ENCODE peak calls at places on chromosomes 6 and 20, in nine cellular contexts. Z is adrenal gland, Y is Peyer's patch, W is right lobe of liver, E is aorta, T is BJ, H is transverse colon, I is HL-60, G is lower lobe of right lung. O is an unnamed sample.

GRCh38 chr6:106254636-106255035 is 70.9 kb downstream of the ATG5 start:
- DNase-seq in G (no peak), Y (no peak), H (no peak), I (no peak), Z (no peak), E (no peak), W (no peak), T (no peak), O (no peak)

GRCh38 chr6:158799051-158799792 is 19.9 kb downstream of the EZR start:
- DNase-seq in H (peak; percentile 59), Z (peak; percentile 87), W (peak; percentile 81), E (no peak), G (no peak), I (no peak), Y (peak; percentile 73), T (no peak), O (peak; percentile 75)

GRCh38 chr20:4090756-4091331 is 75.5 kb upstream of the RNF24 start:
- DNase-seq in Y (peak; percentile 31), H (no peak), G (no peak), W (no peak), I (no peak), Z (peak; percentile 48), T (no peak), E (no peak), O (no peak)

GRCh38 chr20:57277398-57278105 is 11.1 kb upstream of the BMP7 start:
- DNase-seq in E (no peak), I (no peak), T (no peak), G (no peak), W (no peak), Z (no peak), H (no peak), Y (no peak), O (no peak)

GRCh38 chr20:56875052-56875663 is 246.1 kb downstream of the TFAP2C start:
- DNase-seq in Y (no peak), I (no peak), W (no peak), E (no peak), H (peak; percentile 10), Z (no peak), G (no peak), T (peak; percentile 23), O (no peak)

GRCh38 chr20:19129976-19130612 is 82.3 kb upstream of the SLC24A3 start:
- DNase-seq in Y (peak; percentile 83), Z (no peak), E (no peak), H (peak; percentile 72), T (no peak), I (no peak), G (no peak), W (no peak), O (no peak)

GRCh38 chr6:138554146-138554545 is 54.9 kb upstream of the NHSL1 start:
- DNase-seq in W (no peak), E (no peak), Y (no peak), H (no peak), T (no peak), Z (no peak), I (no peak), G (no peak), O (no peak)

GRCh38 chr6:41958022-41958856 is 16.6 kb upstream of the CCND3 start:
- DNase-seq in T (no peak), W (no peak), Y (no peak), E (no peak), I (no peak), Z (no peak), H (no peak), G (no peak), O (no peak)

GRCh38 chr6:80316655-80317332 is 210.3 kb downstream of the BCKDHB start:
- DNase-seq in G (no peak), W (no peak), Y (no peak), E (no peak), H (no peak), I (no peak), T (no peak), Z (no peak), O (no peak)

GRCh38 chr6:16909599-16910360 is 148.5 kb upstream of the ATXN1 start:
- DNase-seq in Z (no peak), I (no peak), G (no peak), T (peak; percentile 76), W (no peak), Y (no peak), E (no peak), H (no peak), O (no peak)

GRCh38 chr6:90411292-90411781 is 114.7 kb upstream of the BACH2 start:
- DNase-seq in T (no peak), G (no peak), Y (peak; percentile 65), Z (no peak), W (no peak), H (no peak), E (no peak), I (no peak), O (no peak)

GRCh38 chr6:46933751-46934150 is 12.0 kb upstream of the ADGRF5 start:
- DNase-seq in G (no peak), T (no peak), H (no peak), W (no peak), Y (no peak), I (no peak), E (no peak), Z (no peak), O (no peak)

GRCh38 chr20:32455171-32455900 is 97.2 kb downstream of the ASXL1 start:
- DNase-seq in G (no peak), Z (no peak), H (no peak), T (no peak), E (peak; percentile 61), Y (no peak), W (no peak), I (no peak), O (peak; percentile 66)

GRCh38 chr20:32458061-32458836 is 100.1 kb downstream of the ASXL1 start:
- DNase-seq in T (no peak), G (no peak), Z (no peak), E (no peak), H (no peak), I (no peak), W (no peak), Y (no peak), O (no peak)

GRCh38 chr20:32455901-32456701 is 98.0 kb downstream of the ASXL1 start:
- DNase-seq in Z (no peak), T (no peak), I (no peak), Y (no peak), E (no peak), G (no peak), W (peak; percentile 46), H (no peak), O (peak; percentile 81)

GRCh38 chr20:32457476-32457986 is 99.4 kb downstream of the ASXL1 start:
- DNase-seq in I (no peak), Z (peak; percentile 85), H (no peak), Y (no peak), E (peak; percentile 86), G (peak; percentile 70), T (no peak), W (peak; percentile 70), O (peak; percentile 82)

DNA sequence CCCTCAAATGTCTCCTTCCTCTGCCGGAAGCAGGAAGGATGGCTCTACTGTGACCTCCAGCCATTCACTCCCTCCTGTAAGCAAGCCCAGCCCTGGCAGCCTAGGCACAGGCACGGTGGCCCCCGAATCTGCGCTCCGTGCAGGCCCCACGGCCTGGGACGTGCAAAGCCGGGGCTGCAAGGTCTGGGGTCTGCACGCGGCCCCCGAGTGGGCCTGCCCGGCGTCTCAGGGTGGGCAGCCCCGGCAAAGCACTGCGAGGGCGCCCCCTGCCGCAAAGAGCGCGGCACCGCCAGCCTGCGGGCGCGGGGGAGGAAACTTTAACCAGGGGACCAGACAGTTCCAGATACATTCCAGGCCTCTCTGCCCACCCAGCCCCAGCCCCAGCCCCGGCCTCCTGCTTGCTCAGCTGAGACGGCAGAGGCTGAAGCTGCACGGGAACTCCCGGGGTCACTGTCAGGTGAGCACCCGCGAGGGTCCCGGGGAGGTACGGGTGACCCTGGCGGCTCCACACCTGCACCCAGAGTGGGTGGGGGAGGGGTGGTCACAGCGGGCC is 98.8 kb downstream of the ASXL1 start:
- DNase-seq in I (no peak), H (no peak), G (no peak), Z (no peak), W (peak; percentile 53), Y (no peak), T (no peak), E (peak; percentile 86), O (peak; percentile 81)
- H3K4me3 ChIP-seq in I (no peak overlapping the region), H (peak overlapping the region; percentile 33), G (peak overlapping the region; percentile 45), Z (peak overlapping the region; percentile 42), W (peak overlapping the region; percentile 32), Y (peak overlapping the region; percentile 39), T (peak overlapping the region; percentile 48), E (peak overlapping the region; percentile 14), O (peak overlapping the region; percentile 47)

GRCh38 chr6:112197636-112198035 is 56.7 kb downstream of the LAMA4 start:
- DNase-seq in H (no peak), G (no peak), W (no peak), Z (no peak), Y (no peak), T (no peak), I (no peak), E (no peak), O (no peak)
- H3K27me3 ChIP-seq in H (no peaks in the 10 kb centered on the region), G (no peaks in the 10 kb centered on the region), W (no peaks in the 10 kb centered on the region), Z (no peaks in the 10 kb centered on the region), Y (no peaks in the 10 kb centered on the region), T (no peaks in the 10 kb centered on the region), I (no peaks in the 10 kb centered on the region), E (no peaks in the 10 kb centered on the region), O (no peaks in the 10 kb centered on the region)

DNA sequence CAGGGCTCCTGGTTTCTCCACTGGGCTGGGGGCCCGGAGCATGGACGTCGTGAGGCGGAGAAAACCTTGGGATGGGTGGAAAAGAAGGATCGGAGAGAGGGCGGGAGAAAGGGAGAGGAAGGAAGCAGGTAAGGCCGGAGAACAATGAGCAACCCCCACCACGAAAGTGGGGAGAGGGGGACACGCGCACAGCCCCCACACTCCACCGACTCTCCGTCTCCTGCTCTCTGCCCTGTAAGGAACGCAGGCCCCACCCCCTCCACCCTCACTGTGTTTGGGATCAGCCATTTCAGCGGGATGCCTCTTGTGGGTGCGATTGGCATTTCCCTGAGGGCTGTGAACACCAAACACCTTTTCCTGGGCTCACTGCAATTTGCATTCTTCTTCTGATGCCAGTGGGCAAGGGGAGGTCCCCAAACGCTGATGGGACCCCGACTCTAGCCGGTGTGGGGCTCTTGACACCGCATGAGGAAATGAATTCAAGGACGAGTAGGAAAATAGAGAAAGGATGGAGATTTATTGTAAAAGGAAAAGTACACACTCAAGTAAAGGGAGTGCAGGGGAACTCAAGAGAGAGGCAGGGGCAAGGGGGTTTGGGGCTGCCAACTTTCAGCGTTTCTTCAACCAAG is 13.0 kb upstream of the RAET1L start:
- DNase-seq in E (peak; percentile 67), T (no peak), G (no peak), H (no peak), W (no peak), Y (no peak), I (no peak), Z (no peak), O (no peak)
- H3K4me3 ChIP-seq in E (no peak overlapping the region), T (no peak overlapping the region), G (peak overlapping the region; percentile 23), H (no peak overlapping the region), W (no peak overlapping the region), Y (no peak overlapping the region), I (no peak overlapping the region), Z (no peak overlapping the region), O (peak overlapping the region; percentile 28)

DNA sequence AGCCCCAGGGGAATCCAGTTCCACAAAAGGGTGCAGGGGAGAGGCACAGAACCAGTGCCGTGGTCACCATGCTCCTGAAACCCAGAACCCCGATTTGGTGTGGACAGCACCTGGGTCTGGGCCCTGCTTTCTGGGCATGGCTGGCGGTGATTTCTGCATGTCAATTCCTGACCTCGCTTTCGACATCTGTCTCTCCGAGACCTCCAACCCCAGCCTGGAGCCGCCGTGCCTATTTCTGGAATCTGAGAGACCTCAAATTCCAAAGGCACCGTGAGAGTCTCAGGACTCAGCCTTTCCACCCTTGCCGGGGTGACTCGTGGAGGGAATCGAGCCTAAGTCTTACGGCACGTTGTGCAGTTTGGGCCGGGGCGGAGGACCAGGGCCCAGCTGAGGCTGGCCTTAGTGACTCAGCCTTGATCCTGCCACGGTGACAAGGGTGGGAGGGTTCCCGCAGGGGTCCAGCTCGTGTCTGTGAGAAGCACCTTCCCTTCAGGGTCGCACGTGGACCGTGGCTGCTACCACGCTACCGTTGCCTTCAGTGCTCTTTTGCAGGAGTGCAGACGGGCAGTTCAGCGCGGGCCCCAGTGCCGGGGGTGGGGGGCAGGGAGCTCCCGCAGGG is 133.7 kb downstream of the PXDC1 start:
- DNase-seq in G (no peak), W (no peak), T (no peak), H (no peak), Z (no peak), I (no peak), Y (no peak), E (no peak), O (no peak)
- H3K27me3 ChIP-seq in G (no peaks in the 10 kb centered on the region), W (no peaks in the 10 kb centered on the region), T (peaks cover 11% of the 10 kb centered on the region), H (no peaks in the 10 kb centered on the region), Z (peaks cover 6% of the 10 kb centered on the region), I (no peaks in the 10 kb centered on the region), Y (no peaks in the 10 kb centered on the region), E (no peaks in the 10 kb centered on the region), O (no peaks in the 10 kb centered on the region)

O was measured in pancreas.